ENCODE peak calls at places on chromosomes 13 and 19, in ten cellular contexts. One of them, this sample, is unnamed.

GRCh38 chr19:1591421-1592022 is 1.1 kb downstream of the MBD3 start:
- DNase-seq in left ventricle myocardium inferior: no peak
- DNase-seq in heart right ventricle: no peak
- DNase-seq in AG04450: no peak
- DNase-seq in cardiac muscle cell: peak; percentile 15
- DNase-seq in right atrium auricular region: no peak
- DNase-seq in breast epithelium: no peak
- DNase-seq in thoracic aorta: no peak
- DNase-seq in IMR-90: no peak
- DNase-seq in astrocyte: no peak
- DNase-seq in this sample: no peak

GRCh38 chr13:49625392-49626137 is 2.7 kb upstream of the ARL11 start:
- DNase-seq in left ventricle myocardium inferior: peak; percentile 65
- DNase-seq in heart right ventricle: peak; percentile 43
- DNase-seq in AG04450: no peak
- DNase-seq in cardiac muscle cell: peak; percentile 19
- DNase-seq in right atrium auricular region: no peak
- DNase-seq in breast epithelium: no peak
- DNase-seq in thoracic aorta: no peak
- DNase-seq in IMR-90: peak; percentile 6
- DNase-seq in astrocyte: no peak
- DNase-seq in this sample: peak; percentile 80

GRCh38 chr13:101144808-101145419 is 271.4 kb downstream of the NALCN start:
- DNase-seq in left ventricle myocardium inferior: no peak
- DNase-seq in heart right ventricle: no peak
- DNase-seq in AG04450: peak; percentile 29
- DNase-seq in cardiac muscle cell: peak; percentile 73
- DNase-seq in right atrium auricular region: no peak
- DNase-seq in breast epithelium: no peak
- DNase-seq in thoracic aorta: no peak
- DNase-seq in IMR-90: peak; percentile 71
- DNase-seq in astrocyte: peak; percentile 34
- DNase-seq in this sample: no peak

GRCh38 chr19:49132974-49133609 is 13.7 kb downstream of the PPFIA3 start:
- DNase-seq in left ventricle myocardium inferior: peak; percentile 57
- DNase-seq in heart right ventricle: no peak
- DNase-seq in AG04450: no peak
- DNase-seq in cardiac muscle cell: no peak
- DNase-seq in right atrium auricular region: no peak
- DNase-seq in breast epithelium: no peak
- DNase-seq in thoracic aorta: no peak
- DNase-seq in IMR-90: no peak
- DNase-seq in astrocyte: no peak
- DNase-seq in this sample: peak; percentile 91

GRCh38 chr19:12567951-12568350 is 16.7 kb upstream of the ZNF564 start:
- DNase-seq in left ventricle myocardium inferior: no peak
- DNase-seq in heart right ventricle: no peak
- DNase-seq in AG04450: no peak
- DNase-seq in cardiac muscle cell: no peak
- DNase-seq in right atrium auricular region: no peak
- DNase-seq in breast epithelium: no peak
- DNase-seq in thoracic aorta: no peak
- DNase-seq in IMR-90: peak; percentile 16
- DNase-seq in astrocyte: no peak
- DNase-seq in this sample: no peak

GRCh38 chr13:79481685-79482052 is 714 bp downstream of the NDFIP2 start:
- DNase-seq in left ventricle myocardium inferior: no peak
- DNase-seq in heart right ventricle: no peak
- DNase-seq in AG04450: no peak
- DNase-seq in cardiac muscle cell: no peak
- DNase-seq in right atrium auricular region: no peak
- DNase-seq in breast epithelium: no peak
- DNase-seq in thoracic aorta: no peak
- DNase-seq in IMR-90: no peak
- DNase-seq in astrocyte: no peak
- DNase-seq in this sample: no peak

GRCh38 chr19:43524922-43525835 is 1.8 kb downstream of the ETHE1 start:
- DNase-seq in left ventricle myocardium inferior: peak; percentile 49
- DNase-seq in heart right ventricle: peak; percentile 25
- DNase-seq in AG04450: no peak
- DNase-seq in cardiac muscle cell: peak; percentile 63
- DNase-seq in right atrium auricular region: peak; percentile 73
- DNase-seq in breast epithelium: peak; percentile 62
- DNase-seq in thoracic aorta: peak; percentile 31
- DNase-seq in IMR-90: peak; percentile 32
- DNase-seq in astrocyte: peak; percentile 27
- DNase-seq in this sample: peak; percentile 42

GRCh38 chr13:112583592-112584277 is 4.2 kb downstream of the TUBGCP3 start:
- DNase-seq in left ventricle myocardium inferior: peak; percentile 34
- DNase-seq in heart right ventricle: peak; percentile 49
- DNase-seq in AG04450: no peak
- DNase-seq in cardiac muscle cell: no peak
- DNase-seq in right atrium auricular region: no peak
- DNase-seq in breast epithelium: no peak
- DNase-seq in thoracic aorta: no peak
- DNase-seq in IMR-90: no peak
- DNase-seq in astrocyte: no peak
- DNase-seq in this sample: no peak

GRCh38 chr13:63421113-63421512 is 2005.5 kb upstream of the PCDH20 start:
- DNase-seq in left ventricle myocardium inferior: no peak
- DNase-seq in heart right ventricle: no peak
- DNase-seq in AG04450: no peak
- DNase-seq in cardiac muscle cell: no peak
- DNase-seq in right atrium auricular region: no peak
- DNase-seq in breast epithelium: no peak
- DNase-seq in thoracic aorta: no peak
- DNase-seq in IMR-90: no peak
- DNase-seq in astrocyte: no peak
- DNase-seq in this sample: no peak

GRCh38 chr19:46821512-46822359 is 28.9 kb downstream of the AP2S1 start:
- DNase-seq in left ventricle myocardium inferior: peak; percentile 40
- DNase-seq in heart right ventricle: no peak
- DNase-seq in AG04450: no peak
- DNase-seq in cardiac muscle cell: no peak
- DNase-seq in right atrium auricular region: no peak
- DNase-seq in breast epithelium: no peak
- DNase-seq in thoracic aorta: no peak
- DNase-seq in IMR-90: no peak
- DNase-seq in astrocyte: no peak
- DNase-seq in this sample: peak; percentile 20

GRCh38 chr13:30196025-30196424 is 111.3 kb downstream of the KATNAL1 start:
- DNase-seq in left ventricle myocardium inferior: no peak
- DNase-seq in heart right ventricle: no peak
- DNase-seq in AG04450: no peak
- DNase-seq in cardiac muscle cell: peak; percentile 10
- DNase-seq in right atrium auricular region: no peak
- DNase-seq in breast epithelium: no peak
- DNase-seq in thoracic aorta: no peak
- DNase-seq in IMR-90: peak; percentile 41
- DNase-seq in astrocyte: peak; percentile 66
- DNase-seq in this sample: no peak

GRCh38 chr13:54775501-54776191 is 1747.0 kb downstream of the OLFM4 start:
- DNase-seq in left ventricle myocardium inferior: no peak
- DNase-seq in heart right ventricle: no peak
- DNase-seq in AG04450: no peak
- DNase-seq in cardiac muscle cell: no peak
- DNase-seq in right atrium auricular region: no peak
- DNase-seq in breast epithelium: no peak
- DNase-seq in thoracic aorta: no peak
- DNase-seq in IMR-90: no peak
- DNase-seq in astrocyte: no peak
- DNase-seq in this sample: no peak

GRCh38 chr19:21308778-21309177 is 20.4 kb downstream of the ZNF708 start:
- DNase-seq in left ventricle myocardium inferior: no peak
- DNase-seq in heart right ventricle: no peak
- DNase-seq in AG04450: no peak
- DNase-seq in cardiac muscle cell: peak; percentile 39
- DNase-seq in right atrium auricular region: no peak
- DNase-seq in breast epithelium: no peak
- DNase-seq in thoracic aorta: no peak
- DNase-seq in IMR-90: no peak
- DNase-seq in astrocyte: no peak
- DNase-seq in this sample: no peak

GRCh38 chr13:26050568-26051230 is 1.1 kb downstream of the SHISA2 start:
- DNase-seq in left ventricle myocardium inferior: no peak
- DNase-seq in heart right ventricle: no peak
- DNase-seq in AG04450: no peak
- DNase-seq in cardiac muscle cell: peak; percentile 34
- DNase-seq in right atrium auricular region: no peak
- DNase-seq in breast epithelium: no peak
- DNase-seq in thoracic aorta: no peak
- DNase-seq in IMR-90: no peak
- DNase-seq in astrocyte: peak; percentile 22
- DNase-seq in this sample: peak; percentile 31

GRCh38 chr13:105679832-105680231 is 855.6 kb downstream of the EFNB2 start:
- DNase-seq in left ventricle myocardium inferior: no peak
- DNase-seq in heart right ventricle: no peak
- DNase-seq in AG04450: no peak
- DNase-seq in cardiac muscle cell: no peak
- DNase-seq in right atrium auricular region: no peak
- DNase-seq in breast epithelium: no peak
- DNase-seq in thoracic aorta: no peak
- DNase-seq in IMR-90: no peak
- DNase-seq in astrocyte: no peak
- DNase-seq in this sample: no peak

DNA sequence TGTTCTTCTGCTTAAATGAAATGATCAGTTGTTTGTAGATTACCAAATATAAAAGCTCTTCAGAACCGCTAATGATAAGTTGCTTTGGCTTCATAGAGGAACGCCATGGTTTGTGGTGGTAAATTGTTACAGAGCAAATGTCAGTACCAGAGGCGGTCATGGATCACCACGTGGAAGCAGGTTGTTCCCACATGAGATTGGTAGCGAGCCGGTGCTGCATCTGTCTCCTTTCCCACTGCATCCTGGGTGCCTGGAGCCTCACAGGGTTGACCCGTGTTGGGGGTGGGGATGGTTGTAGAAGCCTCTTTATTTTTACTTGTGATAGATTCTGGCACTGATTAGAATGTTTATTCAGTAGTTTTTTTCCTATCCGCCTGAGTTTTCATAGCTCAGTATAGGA is 14.7 kb downstream of the GARRE1 start:
- DNase-seq in left ventricle myocardium inferior: no peak
- DNase-seq in heart right ventricle: no peak
- DNase-seq in AG04450: no peak
- DNase-seq in cardiac muscle cell: no peak
- DNase-seq in right atrium auricular region: no peak
- DNase-seq in breast epithelium: no peak
- DNase-seq in thoracic aorta: no peak
- DNase-seq in IMR-90: no peak
- DNase-seq in astrocyte: no peak
- DNase-seq in this sample: no peak
- H3K27ac ChIP-seq in left ventricle myocardium inferior: peak overlapping the region; percentile 88
- H3K27ac ChIP-seq in heart right ventricle: peak overlapping the region; percentile 55
- H3K27ac ChIP-seq in AG04450: no peak overlapping the region
- H3K27ac ChIP-seq in cardiac muscle cell: peak overlapping the region; percentile 74
- H3K27ac ChIP-seq in right atrium auricular region: peak overlapping the region; percentile 87
- H3K27ac ChIP-seq in breast epithelium: peak overlapping the region; percentile 77
- H3K27ac ChIP-seq in thoracic aorta: peak overlapping the region; percentile 89
- H3K27ac ChIP-seq in IMR-90: peak overlapping the region; percentile 13
- H3K27ac ChIP-seq in astrocyte: no peak overlapping the region
- H3K27ac ChIP-seq in this sample: peak overlapping the region; percentile 87

DNA sequence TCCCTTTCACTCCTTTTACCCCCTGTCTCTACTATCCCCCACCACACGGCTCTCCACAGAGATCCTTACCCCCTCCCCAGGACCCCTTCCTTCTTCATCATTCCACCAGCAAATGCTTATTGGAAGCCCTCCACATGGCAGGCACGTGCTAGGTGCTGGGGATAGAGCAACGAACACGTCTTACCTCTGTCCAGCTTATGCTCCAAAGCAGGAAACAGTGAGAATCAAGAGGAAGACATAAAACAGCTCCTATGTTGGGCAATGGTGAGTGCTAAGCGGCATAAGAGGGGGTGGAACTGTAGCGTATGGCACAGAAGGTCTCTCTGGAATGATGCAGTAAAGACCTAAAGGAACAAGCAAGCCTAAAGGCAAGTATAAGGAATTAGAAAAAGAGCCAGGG is 289.6 kb downstream of the FOXO1 start:
- DNase-seq in left ventricle myocardium inferior: no peak
- DNase-seq in heart right ventricle: no peak
- DNase-seq in AG04450: no peak
- DNase-seq in cardiac muscle cell: peak; percentile 57
- DNase-seq in right atrium auricular region: no peak
- DNase-seq in breast epithelium: no peak
- DNase-seq in thoracic aorta: no peak
- DNase-seq in IMR-90: no peak
- DNase-seq in astrocyte: no peak
- DNase-seq in this sample: no peak
- H3K4me3 ChIP-seq in left ventricle myocardium inferior: no peak overlapping the region
- H3K4me3 ChIP-seq in heart right ventricle: no peak overlapping the region
- H3K4me3 ChIP-seq in AG04450: no peak overlapping the region
- H3K4me3 ChIP-seq in cardiac muscle cell: no peak overlapping the region
- H3K4me3 ChIP-seq in right atrium auricular region: no peak overlapping the region
- H3K4me3 ChIP-seq in breast epithelium: no peak overlapping the region
- H3K4me3 ChIP-seq in thoracic aorta: no peak overlapping the region
- H3K4me3 ChIP-seq in IMR-90: no peak overlapping the region
- H3K4me3 ChIP-seq in astrocyte: no peak overlapping the region
- H3K4me3 ChIP-seq in this sample: no peak overlapping the region

DNA sequence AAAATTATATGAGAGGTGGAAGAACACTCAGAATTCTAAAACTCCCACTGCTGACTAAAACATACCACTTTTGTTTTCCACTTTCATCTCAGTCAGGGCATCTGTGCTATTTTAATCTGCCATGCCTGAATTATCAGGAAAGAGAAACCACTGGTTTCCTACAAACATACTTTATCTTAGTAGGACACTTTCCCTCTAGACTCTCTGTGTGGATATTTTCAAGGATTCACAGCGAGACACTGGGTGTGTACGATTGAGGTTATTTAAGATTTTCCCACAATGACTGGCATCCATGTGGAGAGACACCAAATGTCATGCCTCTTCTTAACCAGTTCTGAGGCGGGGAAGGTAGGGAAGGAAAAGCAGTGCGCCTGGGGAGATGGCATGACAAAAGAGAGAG is 212.2 kb downstream of the ENOX1 start:
- DNase-seq in left ventricle myocardium inferior: no peak
- DNase-seq in heart right ventricle: no peak
- DNase-seq in AG04450: no peak
- DNase-seq in cardiac muscle cell: peak; percentile 19
- DNase-seq in right atrium auricular region: no peak
- DNase-seq in breast epithelium: no peak
- DNase-seq in thoracic aorta: no peak
- DNase-seq in IMR-90: no peak
- DNase-seq in astrocyte: peak; percentile 8
- DNase-seq in this sample: no peak
- H3K27ac ChIP-seq in left ventricle myocardium inferior: no peak overlapping the region
- H3K27ac ChIP-seq in heart right ventricle: no peak overlapping the region
- H3K27ac ChIP-seq in AG04450: no peak overlapping the region
- H3K27ac ChIP-seq in cardiac muscle cell: peak overlapping the region; percentile 27
- H3K27ac ChIP-seq in right atrium auricular region: no peak overlapping the region
- H3K27ac ChIP-seq in breast epithelium: no peak overlapping the region
- H3K27ac ChIP-seq in thoracic aorta: no peak overlapping the region
- H3K27ac ChIP-seq in IMR-90: no peak overlapping the region
- H3K27ac ChIP-seq in astrocyte: no peak overlapping the region
- H3K27ac ChIP-seq in this sample: no peak overlapping the region

DNA sequence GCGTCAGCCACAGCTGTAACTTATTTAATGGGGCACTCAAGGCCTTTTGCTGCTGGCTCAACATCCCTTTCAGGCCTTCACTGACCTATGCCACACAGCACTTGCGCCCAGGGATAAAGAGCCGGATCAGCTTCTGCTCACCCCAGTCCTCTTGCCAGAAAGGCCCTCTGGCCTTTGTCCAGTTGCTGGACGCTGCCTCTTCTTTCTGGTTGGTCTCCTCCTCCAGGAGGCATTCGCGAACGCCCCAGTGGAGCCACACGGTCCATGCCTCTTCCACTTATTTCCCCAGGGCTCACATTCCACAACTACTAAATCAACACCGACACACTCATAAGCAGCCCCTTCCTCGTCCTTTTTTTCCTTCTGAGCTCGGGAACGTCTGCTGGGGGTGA is 3.7 kb upstream of the ZNF329 start:
- DNase-seq in left ventricle myocardium inferior: peak; percentile 34
- DNase-seq in heart right ventricle: peak; percentile 37
- DNase-seq in AG04450: no peak
- DNase-seq in cardiac muscle cell: peak; percentile 77
- DNase-seq in right atrium auricular region: peak; percentile 60
- DNase-seq in breast epithelium: peak; percentile 63
- DNase-seq in thoracic aorta: no peak
- DNase-seq in IMR-90: peak; percentile 24
- DNase-seq in astrocyte: peak; percentile 42
- DNase-seq in this sample: peak; percentile 83
- H3K4me3 ChIP-seq in left ventricle myocardium inferior: peak overlapping the region; percentile 96
- H3K4me3 ChIP-seq in heart right ventricle: peak overlapping the region; percentile 78
- H3K4me3 ChIP-seq in AG04450: peak overlapping the region; percentile 81
- H3K4me3 ChIP-seq in cardiac muscle cell: peak overlapping the region; percentile 92
- H3K4me3 ChIP-seq in right atrium auricular region: peak overlapping the region; percentile 100
- H3K4me3 ChIP-seq in breast epithelium: peak overlapping the region; percentile 70
- H3K4me3 ChIP-seq in thoracic aorta: peak overlapping the region; percentile 86
- H3K4me3 ChIP-seq in IMR-90: peak overlapping the region; percentile 72
- H3K4me3 ChIP-seq in astrocyte: peak overlapping the region; percentile 89
- H3K4me3 ChIP-seq in this sample: peak overlapping the region; percentile 82